ENCODE peak calls at places on chromosomes 12 and 14, in four cellular contexts. S, J, K and O are unnamed samples. For H3K4me1, the result is how much of the 10 kb centered on the place peaks cover.

GRCh38 chr12:122166422-122167327 is 7.3 kb downstream of the IL31 start:
- DNase-seq in S (no peak), J (no peak), K (no peak), O (no peak)

GRCh38 chr14:57834961-57835360 is 30.9 kb downstream of the SLC35F4 start:
- DNase-seq in S (no peak), J (no peak), K (no peak), O (no peak)

GRCh38 chr12:92854344-92854743 is 74.8 kb downstream of the EEA1 start:
- DNase-seq in S (no peak), J (no peak), K (no peak), O (no peak)

GRCh38 chr14:101927859-101928258 is 36.5 kb upstream of the DYNC1H1 start:
- DNase-seq in S (peak), J (peak), K (peak), O (peak)

GRCh38 chr14:72186461-72187035 is 254.3 kb downstream of the RGS6 start:
- DNase-seq in S (no peak), J (no peak), K (no peak), O (peak)

GRCh38 chr12:123602651-123603195 is 824 bp downstream of the DDX55 start:
- DNase-seq in S (no peak), J (no peak), K (no peak), O (no peak)

GRCh38 chr14:100640481-100641273 is 53.5 kb upstream of the BEGAIN start:
- DNase-seq in S (no peak), J (no peak), K (peak), O (no peak)

GRCh38 chr12:109625131-109625559 is 51.6 kb downstream of the MVK start:
- DNase-seq in S (no peak), J (peak), K (no peak), O (no peak)

GRCh38 chr12:53722450-53723041 is 4.7 kb downstream of the CALCOCO1 start:
- DNase-seq in S (no peak), J (no peak), K (no peak), O (no peak)

GRCh38 chr12:15899282-15899870 is 11.8 kb upstream of the DERA start:
- DNase-seq in S (no peak), J (no peak), K (no peak), O (no peak)

GRCh38 chr14:61406198-61406597 is 84.8 kb downstream of the PRKCH start:
- DNase-seq in S (no peak), J (peak), K (no peak), O (no peak)

GRCh38 chr12:115351513-115352077 is 667.6 kb upstream of the TBX3 start:
- DNase-seq in S (no peak), J (no peak), K (no peak), O (no peak)

GRCh38 chr12:51827925-51828818 is 20.3 kb downstream of the FIGNL2 start:
- DNase-seq in S (no peak), J (no peak), K (peak), O (no peak)

GRCh38 chr14:76473381-76474263 is 97.7 kb downstream of the ESRRB start:
- DNase-seq in S (no peak), J (no peak), K (no peak), O (no peak)

GRCh38 chr14:29724991-29725390 is 202.7 kb downstream of the PRKD1 start:
- DNase-seq in S (no peak), J (no peak), K (no peak), O (no peak)

GRCh38 chr12:68779280-68779679 is 28.7 kb upstream of the MDM2 start:
- DNase-seq in S (no peak), J (no peak), K (no peak), O (no peak)

GRCh38 chr14:37595809-37596595 is 573 bp downstream of the TTC6 start:
- DNase-seq in S (no peak), J (no peak), K (peak), O (no peak)

GRCh38 chr12:98754095-98754494 is 109.0 kb downstream of the APAF1 start:
- DNase-seq in S (no peak), J (no peak), K (no peak), O (no peak)

GRCh38 chr12:19130224-19131019 is 889 bp downstream of the PLEKHA5 start:
- DNase-seq in S (peak), J (peak), K (peak), O (no peak)

GRCh38 chr12:120625557-120626419 is 14.6 kb upstream of the CABP1 start:
- DNase-seq in S (no peak), J (peak), K (no peak), O (no peak)
- TF ChIP-seq CTCF in S (no peak), J (peak), K (no peak), O (no peak)

GRCh38 chr14:68674538-68675232 is 118.2 kb downstream of the ZFP36L1 start:
- DNase-seq in S (no peak), J (no peak), K (no peak), O (no peak)
- H3K4me1 ChIP-seq in S (half or more), J (under half), K (under half), O (under half)

GRCh38 chr14:96085369-96085768 is 46.2 kb downstream of the C14orf132 start:
- DNase-seq in S (no peak), J (no peak), K (no peak), O (no peak)
- H3K4me3 ChIP-seq in S (no peak), J (no peak), K (no peak), O (no peak)

GRCh38 chr14:103634156-103634555 is 5.1 kb downstream of the KLC1 start:
- DNase-seq in S (no peak), J (no peak), K (no peak), O (no peak)
- TF ChIP-seq CTCF in S (no peak), J (no peak), K (no peak), O (no peak)

GRCh38 chr14:35337557-35338255 is 45.5 kb downstream of the PSMA6 start:
- DNase-seq in S (no peak), J (peak), K (no peak), O (no peak)
- H3K4me1 ChIP-seq in S (half or more), J (under half), K (half or more), O (under half)

DNA sequence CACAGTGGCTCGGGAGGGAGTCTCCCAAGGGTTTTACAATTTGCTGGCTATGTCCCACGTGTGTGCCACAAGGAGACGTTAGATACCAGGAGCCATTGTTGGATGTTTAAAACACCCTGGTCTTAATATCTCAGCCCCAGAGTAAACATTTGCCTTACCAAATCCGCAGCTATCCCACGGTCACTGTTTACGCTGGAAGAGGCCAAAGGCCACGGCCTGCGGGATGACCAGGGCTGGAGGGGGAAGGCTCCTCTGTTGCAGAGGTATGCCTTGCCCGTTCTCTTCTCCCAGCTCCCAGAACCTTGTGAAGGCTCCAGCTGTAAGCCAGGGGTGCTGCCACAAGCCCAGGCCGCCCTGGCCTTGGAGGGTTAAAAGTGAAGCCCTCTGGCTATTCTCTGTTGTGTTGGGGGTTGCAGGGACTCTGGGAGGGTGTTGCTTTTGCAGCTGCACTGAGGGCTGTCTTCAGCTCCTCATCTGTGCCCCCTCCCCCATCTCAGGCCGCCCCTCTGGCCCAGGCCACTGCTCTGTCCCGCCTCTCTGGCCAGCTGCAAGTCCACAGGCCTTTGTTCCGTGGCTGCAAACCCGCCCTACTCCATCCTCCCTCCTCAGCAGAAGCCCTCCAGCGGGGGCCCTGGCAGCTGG is 2.4 kb downstream of the PLEKHG3 start:
- DNase-seq in S (peak), J (peak), K (no peak), O (peak)
- H3K4me3 ChIP-seq in S (peak), J (no peak), K (no peak), O (peak)

GRCh38 chr12:3277261-3277943 is 200.2 kb downstream of the TSPAN9 start:
- DNase-seq in S (no peak), J (no peak), K (no peak), O (no peak)

GRCh38 chr12:3274664-3275063 is 197.5 kb downstream of the TSPAN9 start:
- DNase-seq in S (no peak), J (no peak), K (no peak), O (no peak)

GRCh38 chr12:3276226-3276625 is 199.0 kb downstream of the TSPAN9 start:
- DNase-seq in S (no peak), J (no peak), K (no peak), O (no peak)

GRCh38 chr12:3273409-3273853 is 196.3 kb downstream of the TSPAN9 start:
- DNase-seq in S (no peak), J (no peak), K (no peak), O (no peak)

DNA sequence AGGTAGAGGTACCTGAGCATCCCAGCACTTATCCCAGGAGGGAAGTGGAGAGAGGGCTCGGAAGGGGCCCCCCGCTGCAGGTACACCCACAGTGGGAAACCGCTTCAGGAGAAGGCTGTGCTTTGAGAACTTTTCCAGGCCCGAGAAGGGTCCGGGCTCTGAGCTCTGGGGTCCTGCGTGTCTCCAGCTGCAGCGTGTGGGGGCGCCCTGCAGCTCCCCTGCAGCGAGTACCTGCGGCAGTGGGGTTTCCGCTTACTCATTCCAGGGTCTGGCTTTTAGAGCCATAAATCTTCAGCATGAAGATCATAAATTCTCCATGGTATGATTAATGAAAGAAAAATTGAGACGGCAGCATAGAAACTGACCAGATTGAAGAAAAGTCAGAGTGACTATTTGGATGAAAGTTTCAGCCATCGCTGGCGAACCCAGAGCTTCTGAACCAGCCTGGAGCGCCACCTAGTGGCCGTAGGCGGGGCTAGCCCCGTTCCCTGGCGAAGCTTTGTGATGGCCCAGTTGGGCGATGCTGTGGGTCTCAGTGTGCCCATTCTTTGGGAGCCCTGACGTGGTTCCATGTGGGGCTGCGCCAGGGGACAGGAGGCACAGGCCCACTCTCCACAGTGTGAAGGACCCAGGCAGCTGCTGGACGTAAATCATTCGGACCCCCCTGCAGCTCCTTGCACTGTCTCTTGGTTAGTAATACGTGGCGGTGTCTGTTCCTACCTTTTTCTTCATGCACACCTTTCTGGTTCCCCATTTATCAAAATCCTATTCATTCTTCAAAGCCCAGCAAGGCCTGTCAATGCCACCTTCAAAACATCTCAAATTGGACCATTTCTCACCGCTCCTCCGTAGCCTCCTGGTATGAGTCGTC is 198.2 kb downstream of the TSPAN9 start:
- DNase-seq in S (no peak), J (peak), K (peak), O (no peak)
- TF ChIP-seq CTCF in S (peak), J (peak), K (peak), O (peak)

GRCh38 chr14:95507174-95507573 is 9.3 kb downstream of the SYNE3 start:
- DNase-seq in S (peak), J (no peak), K (peak), O (peak)

GRCh38 chr14:95507701-95508103 is 8.7 kb downstream of the SYNE3 start:
- DNase-seq in S (peak), J (peak), K (no peak), O (no peak)

GRCh38 chr14:95509512-95509911 is 6.9 kb downstream of the SYNE3 start:
- DNase-seq in S (peak), J (no peak), K (no peak), O (no peak)

GRCh38 chr14:95510804-95511203 is 5.6 kb downstream of the SYNE3 start:
- DNase-seq in S (peak), J (no peak), K (no peak), O (no peak)

GRCh38 chr14:95508377-95508776 is 8.1 kb downstream of the SYNE3 start:
- DNase-seq in S (peak), J (no peak), K (no peak), O (peak)
- H3K4me1 ChIP-seq in S (half or more), J (under half), K (under half), O (under half)

GRCh38 chr12:4719821-4720636 is at the start of gene GALNT8:
- DNase-seq in S (no peak), J (no peak), K (peak), O (no peak)
- H3K4me3 ChIP-seq in S (no peak), J (no peak), K (peak), O (no peak)

DNA sequence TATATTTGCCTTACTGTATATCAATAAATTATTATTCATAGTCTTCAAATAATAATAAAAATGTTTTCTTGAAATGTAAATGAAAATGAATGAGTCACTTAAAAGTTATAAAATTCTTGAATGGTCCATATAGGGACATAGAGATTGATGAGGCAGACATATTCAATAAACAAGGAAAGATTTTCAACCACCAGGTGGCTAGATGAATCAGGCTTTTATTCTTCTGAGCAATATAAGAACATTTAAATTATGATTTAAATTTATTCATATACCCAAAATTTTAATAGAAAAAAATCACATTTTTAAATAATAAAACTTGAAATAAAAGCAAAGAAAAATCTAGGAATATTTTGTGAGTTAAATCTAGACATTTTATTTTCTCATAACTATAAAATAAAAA is 249.6 kb downstream of the ACSS3 start:
- DNase-seq in S (no peak), J (no peak), K (no peak), O (no peak)
- TF ChIP-seq CTCF in S (no peak), J (no peak), K (no peak), O (no peak)